ENCODE peak calls at places on chromosome 3, in five cellular contexts. C is hepatic stellate cell; B is stimulated activated CD4-positive, alpha-beta T cell treated with anti-CD3 and anti-CD28 coated beads, Interleukin-1b, Interleukin-23, amount 100 ng/mL, for 24 hours; D is aorta; M is PC-3. F is an unnamed sample.

GRCh38 chr3:169668081-169668956 is 4.8 kb upstream of the MECOM start:
- DNase-seq in C (no peak), B (no peak), D (peak), M (peak), F (no peak)

GRCh38 chr3:31011383-31011782 is 116.9 kb upstream of the GADL1 start:
- DNase-seq in C (no peak), B (no peak), D (no peak), M (peak), F (no peak)

GRCh38 chr3:9808345-9809037 is 1.6 kb upstream of the TTLL3 start:
- DNase-seq in C (peak), B (no peak), D (no peak), M (peak), F (no peak)

GRCh38 chr3:47850062-47850802 is 47.3 kb downstream of the DHX30 start:
- DNase-seq in C (peak), B (no peak), D (no peak), M (peak), F (peak)

GRCh38 chr3:94137377-94137776 is 74.5 kb downstream of the NSUN3 start:
- DNase-seq in C (peak), B (no peak), D (no peak), M (no peak), F (no peak)

GRCh38 chr3:47536221-47536891 is 22.8 kb upstream of the ELP6 start:
- DNase-seq in C (no peak), B (no peak), D (peak), M (no peak), F (no peak)

GRCh38 chr3:128316456-128316855 is 150.2 kb downstream of the DNAJB8 start:
- DNase-seq in C (no peak), B (no peak), D (no peak), M (no peak), F (no peak)

GRCh38 chr3:14423197-14423743 is 20.9 kb downstream of the SLC6A6 start:
- DNase-seq in C (no peak), B (no peak), D (no peak), M (peak), F (no peak)

GRCh38 chr3:43629254-43629653 is 7.4 kb upstream of the ANO10 start:
- DNase-seq in C (no peak), B (no peak), D (no peak), M (no peak), F (no peak)

GRCh38 chr3:39497753-39498152 is 30.3 kb downstream of the MOBP start:
- DNase-seq in C (no peak), B (no peak), D (no peak), M (no peak), F (no peak)

GRCh38 chr3:94904275-94904674 is 841.4 kb downstream of the NSUN3 start:
- DNase-seq in C (no peak), B (no peak), D (no peak), M (no peak), F (no peak)

GRCh38 chr3:42527368-42527917 is 25.0 kb downstream of the VIPR1 start:
- DNase-seq in C (no peak), B (no peak), D (no peak), M (no peak), F (no peak)

GRCh38 chr3:66655673-66656072 is 154.9 kb upstream of the LRIG1 start:
- DNase-seq in C (no peak), B (no peak), D (no peak), M (no peak), F (no peak)

GRCh38 chr3:4416961-4417360 is 50.1 kb downstream of the SUMF1 start:
- DNase-seq in C (peak), B (no peak), D (peak), M (peak), F (peak)

F was measured in HTR-8/SVneo.